ENCODE peak calls at places on chromosomes 16 and 17, in ten cellular contexts. G, R, F, L, D, B, P, Y, N and W are unnamed samples.

GRCh38 chr16:82990155-82990554 is 363.4 kb downstream of the CDH13 start:
- DNase-seq in G (no peak), R (no peak), F (no peak), L (no peak), D (no peak), B (peak), P (no peak), Y (no peak), N (no peak), W (peak)

GRCh38 chr16:26721290-26721689 is 345.4 kb upstream of the C16orf82 start:
- DNase-seq in G (no peak), R (no peak), F (no peak), L (no peak), D (no peak), B (no peak), P (no peak), Y (no peak), N (no peak), W (no peak)

GRCh38 chr17:51133365-51133764 is 12.7 kb upstream of the SPAG9 start:
- DNase-seq in G (no peak), R (no peak), F (no peak), L (no peak), D (no peak), B (no peak), P (no peak), Y (no peak), N (no peak), W (peak)

GRCh38 chr17:2064980-2065785 is 10.3 kb downstream of the HIC1 start:
- DNase-seq in G (no peak), R (peak), F (no peak), L (no peak), D (no peak), B (no peak), P (no peak), Y (no peak), N (no peak), W (no peak)

GRCh38 chr17:28468781-28469180 is 4.7 kb upstream of the SLC13A2 start:
- DNase-seq in G (no peak), R (no peak), F (no peak), L (no peak), D (no peak), B (no peak), P (no peak), Y (no peak), N (no peak), W (no peak)

GRCh38 chr16:67841198-67841815 is 813 bp upstream of the THAP11 start:
- DNase-seq in G (no peak), R (no peak), F (no peak), L (no peak), D (no peak), B (no peak), P (no peak), Y (no peak), N (no peak), W (no peak)

GRCh38 chr17:76537288-76537577 is 276 bp downstream of the CYGB start:
- DNase-seq in G (no peak), R (no peak), F (no peak), L (no peak), D (no peak), B (no peak), P (no peak), Y (peak), N (no peak), W (no peak)

GRCh38 chr17:39400547-39401411 is 647 bp downstream of the FBXL20 start:
- DNase-seq in G (peak), R (peak), F (no peak), L (no peak), D (peak), B (no peak), P (peak), Y (no peak), N (peak), W (no peak)

GRCh38 chr17:5672815-5673430 is 88.6 kb upstream of the NLRP1 start:
- DNase-seq in G (no peak), R (no peak), F (no peak), L (no peak), D (no peak), B (no peak), P (no peak), Y (no peak), N (no peak), W (no peak)

GRCh38 chr17:41542357-41542756 is 14.2 kb upstream of the KRT19 start:
- DNase-seq in G (no peak), R (no peak), F (no peak), L (no peak), D (no peak), B (no peak), P (no peak), Y (no peak), N (peak), W (no peak)

GRCh38 chr17:73952498-73953205 is 250.8 kb upstream of the RPL38 start:
- DNase-seq in G (peak), R (peak), F (peak), L (no peak), D (peak), B (no peak), P (peak), Y (peak), N (peak), W (no peak)

GRCh38 chr17:41377546-41377945 is 4.6 kb downstream of the KRT34 start:
- DNase-seq in G (no peak), R (no peak), F (no peak), L (no peak), D (no peak), B (no peak), P (no peak), Y (no peak), N (no peak), W (peak)

GRCh38 chr17:76166168-76166567 is 25.1 kb upstream of the FOXJ1 start:
- DNase-seq in G (peak), R (peak), F (no peak), L (peak), D (no peak), B (no peak), P (no peak), Y (no peak), N (no peak), W (peak)

GRCh38 chr17:55750750-55751641 is at the start of gene PCTP:
- DNase-seq in G (peak), R (peak), F (peak), L (peak), D (peak), B (peak), P (peak), Y (peak), N (peak), W (peak)

GRCh38 chr16:78562650-78563049 is 463.2 kb downstream of the WWOX start:
- DNase-seq in G (no peak), R (no peak), F (no peak), L (no peak), D (no peak), B (no peak), P (no peak), Y (no peak), N (no peak), W (no peak)

GRCh38 chr17:77089118-77089477 is 51.7 kb upstream of the SEC14L1 start:
- DNase-seq in G (no peak), R (no peak), F (no peak), L (no peak), D (no peak), B (no peak), P (no peak), Y (no peak), N (peak), W (no peak)

GRCh38 chr17:65051922-65052321 is 4.6 kb downstream of the GNA13 start:
- DNase-seq in G (no peak), R (no peak), F (no peak), L (no peak), D (no peak), B (no peak), P (no peak), Y (no peak), N (no peak), W (no peak)

GRCh38 chr16:84498859-84499620 is 5.4 kb downstream of the MEAK7 start:
- DNase-seq in G (no peak), R (no peak), F (no peak), L (peak), D (no peak), B (no peak), P (no peak), Y (no peak), N (no peak), W (no peak)

GRCh38 chr17:60542066-60542465 is 16.0 kb upstream of the APPBP2 start:
- DNase-seq in G (no peak), R (no peak), F (no peak), L (no peak), D (no peak), B (no peak), P (no peak), Y (no peak), N (no peak), W (no peak)